ENCODE peak calls at places on chromosomes 6 and 20, in four cellular contexts. D, X, H and M are unnamed samples. For H3K27me3, the result is how much of the 10 kb centered on the place peaks cover.

GRCh38 chr20:8693709-8694108 is 375.2 kb upstream of the PLCB4 start:
- DNase-seq in D (no peak), H (no peak), X (peak), M (no peak)

GRCh38 chr6:71250050-71250689 is 38.4 kb upstream of the OGFRL1 start:
- DNase-seq in D (no peak), H (no peak), X (peak), M (no peak)

GRCh38 chr6:167827588-167828324 is 1.0 kb downstream of the AFDN start:
- DNase-seq in X (peak), H (peak), D (peak), M (peak)

GRCh38 chr20:35539756-35540212 is 2.1 kb upstream of the ERGIC3 start:
- DNase-seq in D (no peak), X (no peak), H (peak), M (no peak)

GRCh38 chr20:6711950-6712634 is 55.4 kb upstream of the BMP2 start:
- DNase-seq in H (no peak), D (no peak), X (no peak), M (no peak)

GRCh38 chr20:4560667-4561066 is 161.0 kb upstream of the PRND start:
- DNase-seq in H (no peak), X (peak), D (no peak), M (no peak)

GRCh38 chr20:62776692-62777527 is 19.4 kb upstream of the MRGBP start:
- DNase-seq in H (no peak), D (no peak), X (peak), M (no peak)

GRCh38 chr20:36097331-36097730 is 57.2 kb upstream of the EPB41L1 start:
- DNase-seq in X (peak), D (no peak), H (no peak), M (no peak)

GRCh38 chr6:110331383-110331782 is 26.8 kb downstream of the METTL24 start:
- DNase-seq in D (no peak), X (no peak), H (no peak), M (no peak)

GRCh38 chr6:49606696-49607390 is 29.8 kb downstream of the RHAG start:
- DNase-seq in D (no peak), H (peak), X (peak), M (no peak)

GRCh38 chr6:52232990-52233389 is 11.3 kb downstream of the IL17F start:
- DNase-seq in X (no peak), D (no peak), H (no peak), M (no peak)

GRCh38 chr6:16130932-16131387 is 2.1 kb downstream of the MYLIP start:
- DNase-seq in X (peak), D (no peak), H (peak), M (no peak)

DNA sequence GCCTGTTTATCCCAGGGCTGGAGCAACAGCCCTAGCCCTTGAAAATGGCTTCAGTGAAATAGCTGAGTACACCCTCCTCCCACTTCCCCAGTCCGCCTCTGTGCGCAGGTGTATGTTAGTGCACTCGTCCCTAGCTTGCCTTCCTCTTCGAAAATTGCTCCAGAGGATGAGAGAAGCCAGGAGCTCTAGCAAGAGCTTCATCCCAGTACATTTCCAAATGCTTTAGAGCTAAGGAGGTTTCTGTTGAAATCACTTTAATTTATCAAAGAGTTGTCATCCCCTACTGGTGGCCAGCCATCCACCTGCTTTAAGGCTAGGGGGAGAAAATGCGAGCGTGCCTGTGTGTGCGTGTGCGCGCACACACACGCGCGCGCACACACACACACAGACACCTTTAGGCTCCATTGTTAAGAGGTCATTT is 5.4 kb upstream of the POU3F2 start:
- DNase-seq in H (no peak), X (no peak), D (no peak), M (no peak)
- H3K27me3 ChIP-seq in H (half or more), X (half or more), D (half or more), M (half or more)

GRCh38 chr6:158853072-158853871 is 34.1 kb upstream of the EZR start:
- DNase-seq in H (peak), D (peak), X (peak), M (no peak)
- TF ChIP-seq POLR2A in H (no peak), D (no peak), X (no peak), M (no peak)

DNA sequence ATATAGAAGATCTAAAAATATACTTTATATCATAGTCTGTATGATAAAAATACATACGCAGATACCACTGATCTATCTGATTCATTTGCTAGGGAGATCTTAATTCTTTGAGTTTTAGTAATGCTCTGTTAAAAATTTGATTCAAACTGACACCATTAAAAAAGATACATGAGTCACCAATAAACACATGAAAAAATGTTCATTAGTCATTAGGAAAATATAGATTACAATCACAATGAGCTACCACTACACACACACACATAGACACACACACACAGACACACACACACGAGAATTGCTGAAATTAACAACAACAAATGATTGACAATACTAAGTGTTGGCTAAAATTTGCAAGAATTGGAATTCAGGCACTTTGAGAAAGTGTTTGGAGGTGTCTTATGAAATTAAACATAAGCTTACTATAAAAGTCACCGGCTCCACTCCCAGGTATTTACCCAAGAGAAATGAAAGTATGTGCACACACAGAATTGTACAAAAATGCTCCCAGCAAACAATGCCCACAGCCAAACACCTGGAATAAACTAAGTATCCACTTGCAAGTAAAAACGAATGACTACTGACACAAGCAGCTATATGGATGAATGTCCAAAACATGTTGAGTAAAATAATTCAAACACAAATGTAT is 117.7 kb upstream of the GGTLC1 start:
- DNase-seq in D (no peak), H (no peak), X (no peak), M (no peak)
- H3K27me3 ChIP-seq in D (under half), H (under half), X (under half), M (under half)

DNA sequence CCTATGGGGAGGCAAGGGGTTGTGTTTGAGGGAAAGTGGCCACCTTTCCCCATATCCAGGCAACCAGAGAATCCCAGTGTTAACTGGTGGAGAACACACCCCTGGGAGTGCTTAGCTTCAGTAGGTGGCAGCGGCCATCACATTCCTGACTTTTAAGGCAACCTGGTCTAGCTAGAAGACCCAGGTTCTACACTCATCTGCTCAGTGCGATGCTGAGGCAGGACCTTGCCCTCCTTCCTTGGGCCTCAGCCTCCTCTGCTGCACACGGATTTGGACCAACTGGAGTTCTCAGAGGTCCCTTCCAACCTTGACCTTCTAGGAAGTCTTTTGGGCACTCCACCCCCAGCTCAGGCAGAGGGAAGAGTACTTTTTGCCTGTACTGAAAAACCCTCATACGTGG is 3.0 kb downstream of the CCND3 start:
- DNase-seq in H (no peak), X (no peak), D (no peak), M (no peak)
- TF ChIP-seq POLR2A in H (no peak), X (no peak), D (no peak), M (no peak)

GRCh38 chr20:20366896-20367680 is 816 bp upstream of the INSM1 start:
- DNase-seq in X (no peak), H (peak), D (no peak), M (no peak)

GRCh38 chr20:20369353-20370086 is 1.6 kb downstream of the INSM1 start:
- DNase-seq in X (no peak), H (peak), D (no peak), M (no peak)

GRCh38 chr20:20370087-20370575 is 2.2 kb downstream of the INSM1 start:
- DNase-seq in D (no peak), H (no peak), X (no peak), M (no peak)

GRCh38 chr20:20367681-20368413 is at the start of gene INSM1:
- DNase-seq in D (no peak), X (no peak), H (peak), M (no peak)

GRCh38 chr20:20368414-20369352 is 779 bp downstream of the INSM1 start:
- DNase-seq in X (no peak), H (no peak), D (no peak), M (no peak)
- H3K27me3 ChIP-seq in X (half or more), H (half or more), D (under half), M (half or more)